ENCODE peak calls at places on chromosomes 16 and 17, in six cellular contexts. V, B, N, K, X and I are unnamed samples.

GRCh38 chr17:17236295-17237025 is 508 bp downstream of the FLCN start:
- DNase-seq in V (no peak), B (no peak), N (no peak), K (no peak), X (peak), I (no peak)

GRCh38 chr16:89484923-89485679 is 5.3 kb downstream of the ANKRD11 start:
- DNase-seq in V (peak), B (no peak), N (no peak), K (no peak), X (no peak), I (no peak)

GRCh38 chr16:1983544-1984346 is at the start of gene GFER:
- DNase-seq in V (peak), B (no peak), N (peak), K (peak), X (peak), I (peak)

GRCh38 chr17:27264068-27264812 is 29.7 kb upstream of the WSB1 start:
- DNase-seq in V (no peak), B (no peak), N (no peak), K (no peak), X (no peak), I (no peak)

GRCh38 chr16:49698931-49699715 is 156.8 kb downstream of the ZNF423 start:
- DNase-seq in V (no peak), B (no peak), N (no peak), K (no peak), X (peak), I (no peak)

GRCh38 chr17:50806141-50806643 is 29.2 kb upstream of the WFIKKN2 start:
- DNase-seq in V (no peak), B (no peak), N (no peak), K (no peak), X (peak), I (no peak)

GRCh38 chr17:35731239-35731931 is at the start of gene RASL10B:
- DNase-seq in V (no peak), B (no peak), N (no peak), K (no peak), X (peak), I (no peak)

GRCh38 chr16:13316008-13316407 is 414.6 kb downstream of the SHISA9 start:
- DNase-seq in V (no peak), B (no peak), N (no peak), K (no peak), X (no peak), I (no peak)

GRCh38 chr16:16118337-16118736 is 105.0 kb downstream of the ABCC6 start:
- DNase-seq in V (no peak), B (no peak), N (no peak), K (no peak), X (no peak), I (no peak)

GRCh38 chr16:61131447-61131846 is 904.8 kb downstream of the CDH8 start:
- DNase-seq in V (no peak), B (no peak), N (no peak), K (no peak), X (no peak), I (no peak)

GRCh38 chr17:64694207-64694606 is 32.1 kb upstream of the SMURF2 start:
- DNase-seq in V (no peak), B (no peak), N (no peak), K (no peak), X (peak), I (no peak)

GRCh38 chr17:74939534-74939933 is 3.8 kb downstream of the OTOP3 start:
- DNase-seq in V (no peak), B (no peak), N (no peak), K (no peak), X (no peak), I (no peak)

GRCh38 chr17:61309857-61310256 is 89.8 kb upstream of the TBX2 start:
- DNase-seq in V (no peak), B (no peak), N (peak), K (peak), X (no peak), I (peak)

GRCh38 chr17:1160591-1161041 is 19.2 kb downstream of the ABR start:
- DNase-seq in V (no peak), B (no peak), N (no peak), K (no peak), X (no peak), I (no peak)

GRCh38 chr16:77767211-77767610 is 21.2 kb upstream of the VAT1L start:
- DNase-seq in V (no peak), B (no peak), N (no peak), K (no peak), X (no peak), I (no peak)

GRCh38 chr17:77963441-77963840 is 4.9 kb downstream of the TNRC6C start:
- DNase-seq in V (no peak), B (no peak), N (peak), K (peak), X (peak), I (peak)

GRCh38 chr17:77959216-77959925 is 868 bp downstream of the TNRC6C start:
- DNase-seq in V (no peak), B (no peak), N (no peak), K (no peak), X (peak), I (no peak)

GRCh38 chr17:77959926-77960521 is 1.5 kb downstream of the TNRC6C start:
- DNase-seq in V (no peak), B (no peak), N (no peak), K (no peak), X (peak), I (no peak)

GRCh38 chr17:77961741-77962140 is 3.2 kb downstream of the TNRC6C start:
- DNase-seq in V (no peak), B (no peak), N (no peak), K (no peak), X (no peak), I (no peak)

DNA sequence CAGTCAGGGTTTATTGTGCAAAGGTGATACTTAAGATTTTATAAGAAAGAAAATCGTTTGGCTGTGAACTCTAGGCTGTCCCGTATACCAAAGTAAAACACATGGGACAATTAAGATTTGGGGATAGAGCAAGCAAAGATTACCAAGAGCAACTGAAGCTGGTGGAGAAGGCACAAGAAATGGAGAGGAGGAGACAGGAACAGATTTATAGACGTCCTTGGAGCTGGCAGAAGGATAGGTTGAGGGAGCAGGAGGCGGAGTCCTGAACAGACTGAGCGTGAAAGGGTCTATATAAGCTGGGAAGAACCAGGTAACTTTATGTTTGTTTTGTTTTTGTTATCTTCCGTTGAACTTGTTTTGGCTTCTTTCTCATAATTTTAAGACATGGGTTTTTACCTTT is 3.8 kb downstream of the TNRC6C start:
- DNase-seq in V (no peak), B (no peak), N (no peak), K (no peak), X (no peak), I (no peak)
- TF ChIP-seq CTCF in V (no peak), B (no peak), N (no peak), K (no peak), X (no peak), I (no peak)

DNA sequence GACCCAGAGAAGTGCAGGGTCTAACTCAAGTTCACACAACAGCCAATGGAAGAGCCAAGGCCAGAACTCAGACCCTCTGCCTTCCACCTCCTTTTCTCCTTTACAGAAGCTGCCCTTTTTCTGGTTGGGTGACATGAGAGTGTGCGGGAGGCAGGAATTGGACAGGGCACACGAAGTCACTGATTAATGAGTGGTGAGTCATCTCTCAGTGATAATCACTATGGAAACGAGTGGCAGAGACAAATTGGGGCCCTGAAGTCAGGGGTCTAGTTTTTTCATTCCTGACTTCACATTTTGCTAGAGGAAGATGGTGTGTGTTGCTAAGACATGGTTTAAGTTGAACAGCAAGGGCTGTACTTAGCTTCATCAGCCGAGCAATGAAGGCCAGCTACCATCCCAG is 312.7 kb upstream of the CCL2 start:
- DNase-seq in V (no peak), B (no peak), N (no peak), K (no peak), X (no peak), I (no peak)
- TF ChIP-seq CTCF in V (no peak), B (no peak), N (no peak), K (no peak), X (no peak), I (no peak)

GRCh38 chr16:5042574-5043171 is 8.9 kb upstream of the NAGPA start:
- DNase-seq in V (no peak), B (peak), N (no peak), K (no peak), X (peak), I (no peak)
- TF ChIP-seq CTCF in V (no peak), B (no peak), N (no peak), K (peak), X (peak), I (no peak)

GRCh38 chr17:72424505-72425117 is 303.8 kb downstream of the SOX9 start:
- DNase-seq in V (no peak), B (no peak), N (no peak), K (no peak), X (no peak), I (no peak)

GRCh38 chr17:72425796-72426173 is 305.0 kb downstream of the SOX9 start:
- DNase-seq in V (no peak), B (no peak), N (no peak), K (no peak), X (no peak), I (no peak)

GRCh38 chr17:72423718-72424117 is 302.9 kb downstream of the SOX9 start:
- DNase-seq in V (no peak), B (no peak), N (no peak), K (no peak), X (no peak), I (no peak)

GRCh38 chr17:72426321-72426720 is 305.5 kb downstream of the SOX9 start:
- DNase-seq in V (no peak), B (no peak), N (no peak), K (no peak), X (no peak), I (no peak)

GRCh38 chr17:72425133-72425795 is 304.4 kb downstream of the SOX9 start:
- DNase-seq in V (no peak), B (no peak), N (no peak), K (no peak), X (no peak), I (no peak)
- TF ChIP-seq CTCF in V (no peak), B (no peak), N (no peak), K (no peak), X (no peak), I (no peak)

GRCh38 chr16:84571010-84571409 is 46.9 kb downstream of the COTL1 start:
- DNase-seq in V (no peak), B (no peak), N (no peak), K (no peak), X (no peak), I (no peak)
- TF ChIP-seq CTCF in V (no peak), B (no peak), N (no peak), K (no peak), X (no peak), I (no peak)

GRCh38 chr17:44564429-44564828 is 7.1 kb downstream of the FZD2 start:
- DNase-seq in V (no peak), B (no peak), N (no peak), K (no peak), X (no peak), I (no peak)
- TF ChIP-seq CTCF in V (no peak), B (no peak), N (no peak), K (no peak), X (no peak), I (no peak)